ENCODE peak calls at places on chromosomes 6 and 20, in eight cellular contexts. D, L, W, G, N, R, E and M are unnamed samples.

GRCh38 chr6:37036146-37036545 is 30.7 kb downstream of the FGD2 start:
- DNase-seq in D (no peak), W (no peak), L (no peak), G (no peak), R (no peak), E (no peak), N (no peak), M (no peak)

GRCh38 chr6:149012040-149012545 is 265.3 kb downstream of the UST start:
- DNase-seq in N (no peak), D (no peak), E (no peak), W (peak; percentile 41), R (no peak), L (no peak), G (no peak), M (no peak)

GRCh38 chr6:132188865-132189264 is 212.4 kb downstream of the MOXD1 start:
- DNase-seq in N (no peak), D (no peak), L (no peak), E (no peak), W (no peak), G (no peak), R (no peak), M (no peak)

GRCh38 chr6:125882243-125882642 is 74.3 kb upstream of the HINT3 start:
- DNase-seq in R (no peak), E (no peak), G (no peak), L (no peak), W (no peak), D (no peak), N (no peak), M (no peak)

GRCh38 chr6:140050232-140050995 is 676.0 kb upstream of the CITED2 start:
- DNase-seq in L (no peak), N (no peak), W (no peak), E (no peak), G (peak; percentile 72), R (no peak), D (no peak), M (no peak)

GRCh38 chr6:6556162-6556737 is 32.3 kb upstream of the LY86 start:
- DNase-seq in W (no peak), G (no peak), E (no peak), R (no peak), N (no peak), L (no peak), D (no peak), M (no peak)

GRCh38 chr20:43746344-43747137 is 19.7 kb upstream of the GTSF1L start:
- DNase-seq in E (no peak), R (no peak), W (no peak), D (peak; percentile 55), N (no peak), G (no peak), L (no peak), M (no peak)

GRCh38 chr6:9131616-9132015 is 696.3 kb upstream of the SLC35B3 start:
- DNase-seq in D (no peak), G (no peak), N (peak; percentile 33), W (peak; percentile 43), L (no peak), R (no peak), E (peak; percentile 30), M (no peak)

GRCh38 chr6:99618649-99619408 is 12.2 kb downstream of the PRDM13 start:
- DNase-seq in R (no peak), G (no peak), N (no peak), D (no peak), L (no peak), W (no peak), E (no peak), M (no peak)

GRCh38 chr6:124199226-124199625 is 395.6 kb downstream of the NKAIN2 start:
- DNase-seq in N (no peak), D (no peak), G (no peak), E (no peak), R (no peak), W (no peak), L (no peak), M (no peak)

GRCh38 chr20:63772781-63773520 is 33.4 kb downstream of the SLC2A4RG start:
- DNase-seq in G (no peak), D (no peak), L (no peak), R (peak; percentile 68), E (no peak), W (no peak), N (no peak), M (no peak)

GRCh38 chr20:31974975-31975481 is 7.1 kb downstream of the XKR7 start:
- DNase-seq in D (no peak), N (no peak), R (no peak), E (no peak), L (no peak), G (no peak), W (no peak), M (no peak)

GRCh38 chr6:168133707-168134398 is 54.8 kb upstream of the FRMD1 start:
- DNase-seq in E (peak; percentile 12), W (no peak), N (no peak), R (peak; percentile 11), L (no peak), D (no peak), G (no peak), M (peak; percentile 54)

GRCh38 chr6:3751730-3752537 is 421 bp upstream of the PXDC1 start:
- DNase-seq in W (peak; percentile 80), D (peak; percentile 36), E (peak; percentile 85), G (peak; percentile 65), R (peak; percentile 92), L (no peak), N (peak; percentile 81), M (peak; percentile 94)

GRCh38 chr20:19552144-19552895 is 205.7 kb upstream of the RIN2 start:
- DNase-seq in R (peak; percentile 74), L (no peak), W (peak; percentile 51), G (peak; percentile 7), D (no peak), E (no peak), N (peak; percentile 17), M (no peak)

GRCh38 chr6:47967843-47968242 is 143.2 kb downstream of the PTCHD4 start:
- DNase-seq in D (no peak), W (no peak), E (no peak), N (no peak), L (no peak), G (no peak), R (no peak), M (no peak)

GRCh38 chr6:21648475-21649050 is 55.0 kb downstream of the SOX4 start:
- DNase-seq in N (no peak), W (no peak), L (peak; percentile 63), E (no peak), G (no peak), R (no peak), D (no peak), M (no peak)

GRCh38 chr6:168709991-168710390 is 269.0 kb downstream of the SMOC2 start:
- DNase-seq in G (no peak), E (no peak), D (no peak), L (no peak), W (no peak), R (no peak), N (no peak), M (peak; percentile 44)

GRCh38 chr6:14324042-14324441 is 206.5 kb downstream of the CD83 start:
- DNase-seq in W (no peak), D (no peak), L (no peak), E (no peak), R (no peak), G (no peak), N (no peak), M (no peak)

GRCh38 chr6:158770533-158770932 is 48.6 kb downstream of the EZR start:
- DNase-seq in D (no peak), L (no peak), R (no peak), N (no peak), W (no peak), E (no peak), G (no peak), M (peak; percentile 70)

GRCh38 chr6:40482532-40482931 is 104.6 kb downstream of the LRFN2 start:
- DNase-seq in W (no peak), N (no peak), L (no peak), R (no peak), E (no peak), D (no peak), G (no peak), M (no peak)

DNA sequence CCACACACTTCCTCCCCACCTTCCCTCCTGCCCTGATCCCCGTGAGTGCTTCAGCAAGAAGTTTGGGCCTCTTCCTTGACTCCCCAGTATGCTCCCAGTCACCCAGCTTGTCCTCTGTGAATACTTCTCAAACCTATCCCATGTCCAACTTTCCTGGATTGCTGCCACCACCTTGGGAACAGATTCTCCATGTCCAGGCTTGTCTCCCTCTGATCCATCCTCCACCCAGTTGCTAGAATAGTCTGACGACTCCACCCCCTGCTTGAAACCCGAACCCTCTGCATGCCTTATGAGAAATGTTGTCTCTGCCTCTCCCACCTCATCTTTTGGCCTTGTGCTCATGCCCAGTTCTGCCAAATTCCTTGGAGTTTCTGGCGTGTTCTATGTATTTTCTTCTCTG is 108.0 kb downstream of the PPP1R14C start:
- DNase-seq in L (no peak), G (no peak), W (peak; percentile 81), N (no peak), R (no peak), D (no peak), E (no peak), M (no peak)
- H3K4me1 ChIP-seq in L (no peaks in the 10 kb centered on the region), G (peaks cover 6% of the 10 kb centered on the region), W (no peaks in the 10 kb centered on the region), N (no peaks in the 10 kb centered on the region), R (no peaks in the 10 kb centered on the region), D (no peaks in the 10 kb centered on the region), E (no peaks in the 10 kb centered on the region), M (peaks cover 14% of the 10 kb centered on the region)

DNA sequence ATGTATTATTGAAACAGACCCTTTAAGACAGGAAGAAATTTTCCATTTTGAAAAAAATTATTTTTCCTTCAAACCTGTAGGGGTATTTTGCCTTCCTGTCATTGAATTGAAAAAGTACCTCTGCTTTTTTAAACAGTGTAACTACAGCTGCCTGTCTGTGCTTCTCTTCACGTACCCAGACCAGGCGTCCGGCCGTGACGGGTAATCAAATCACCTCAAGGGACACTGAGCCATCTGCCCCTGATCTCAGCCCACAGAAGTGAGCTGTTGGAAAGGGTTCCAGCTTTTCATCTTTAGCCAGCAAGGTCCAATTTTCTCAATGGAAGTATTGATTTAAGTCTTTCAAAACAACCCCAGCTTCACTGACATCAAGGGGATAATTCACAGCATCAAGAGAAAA is 58.0 kb downstream of the SLC35D3 start:
- DNase-seq in G (no peak), L (no peak), R (no peak), W (no peak), N (no peak), D (no peak), E (no peak), M (no peak)
- H3K4me1 ChIP-seq in G (no peaks in the 10 kb centered on the region), L (peaks cover 4% of the 10 kb centered on the region), R (no peaks in the 10 kb centered on the region), W (no peaks in the 10 kb centered on the region), N (no peaks in the 10 kb centered on the region), D (no peaks in the 10 kb centered on the region), E (no peaks in the 10 kb centered on the region), M (no peaks in the 10 kb centered on the region)

DNA sequence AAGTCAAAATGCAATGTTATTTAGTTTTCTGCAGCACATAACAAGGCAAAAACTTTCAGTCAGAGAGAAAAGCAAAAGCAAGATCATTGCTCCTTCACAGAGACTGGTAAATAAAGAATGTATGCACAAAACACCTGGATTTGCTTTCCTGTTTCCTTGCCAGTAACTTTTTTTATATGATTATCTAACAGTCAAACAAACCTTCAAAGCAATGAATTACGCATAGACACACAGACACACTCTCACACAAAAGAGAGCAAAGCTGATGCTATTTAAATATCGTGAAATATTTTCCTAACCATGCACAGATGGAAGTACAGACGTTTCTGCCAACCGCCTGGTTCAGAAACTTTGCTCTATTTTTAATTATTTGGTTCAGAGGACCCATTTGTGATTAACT is 24.4 kb downstream of the ATXN1 start:
- DNase-seq in W (no peak), R (no peak), E (no peak), G (no peak), D (no peak), L (no peak), N (no peak), M (no peak)
- H3K4me1 ChIP-seq in W (peaks cover 10% of the 10 kb centered on the region), R (peaks cover 3% of the 10 kb centered on the region), E (peaks cover 18% of the 10 kb centered on the region), G (no peaks in the 10 kb centered on the region), D (peaks cover 42% of the 10 kb centered on the region), L (no peaks in the 10 kb centered on the region), N (peaks cover 23% of the 10 kb centered on the region), M (peaks cover 63% of the 10 kb centered on the region)

GRCh38 chr6:52543729-52544324 is 33.0 kb downstream of the TRAM2 start:
- DNase-seq in W (no peak), G (no peak), L (peak; percentile 65), N (no peak), D (no peak), E (no peak), R (no peak), M (no peak)
- H3K4me1 ChIP-seq in W (peaks cover 11% of the 10 kb centered on the region), G (peaks cover 9% of the 10 kb centered on the region), L (peaks cover 100% of the 10 kb centered on the region), N (peaks cover 52% of the 10 kb centered on the region), D (no peaks in the 10 kb centered on the region), E (peaks cover 38% of the 10 kb centered on the region), R (peaks cover 42% of the 10 kb centered on the region), M (no peaks in the 10 kb centered on the region)